ENCODE peak calls at places on chromosomes 16 and 17, in five cellular contexts. Q is mesendoderm, Y is H9, D is IMR-90, U is mesenchymal stem cell. I is an unnamed sample.
A peak's percentile ranks its signal among the peaks of the same experiment; 100 is the strongest.

GRCh38 chr16:55264949-55265348 is 59.1 kb upstream of the IRX6 start:
- DNase-seq in Q (no peak), U (no peak), D (no peak), Y (no peak), I (no peak)

GRCh38 chr16:63981639-63982038 is 1140.2 kb downstream of the CDH11 start:
- DNase-seq in U (peak; percentile 28), Y (no peak), D (no peak), Q (no peak), I (peak; percentile 79)

GRCh38 chr16:25950586-25951201 is 258.9 kb downstream of the HS3ST4 start:
- DNase-seq in Q (peak; percentile 96), Y (peak; percentile 88), U (no peak), D (no peak), I (peak; percentile 33)

GRCh38 chr16:29820730-29821662 is 734 bp downstream of the MVP start:
- DNase-seq in D (no peak), Y (no peak), U (peak; percentile 23), Q (no peak), I (no peak)

GRCh38 chr16:89615596-89616090 is 2.2 kb downstream of the DPEP1 start:
- DNase-seq in D (no peak), Y (peak; percentile 71), U (no peak), Q (no peak), I (no peak)

GRCh38 chr17:51359055-51359454 is 98.7 kb downstream of the UTP18 start:
- DNase-seq in U (no peak), D (no peak), Y (no peak), Q (no peak), I (no peak)

GRCh38 chr17:63816123-63816522 is 11.1 kb upstream of the PSMC5 start:
- DNase-seq in D (no peak), U (no peak), Q (no peak), Y (no peak), I (no peak)

GRCh38 chr17:36511216-36511615 is 23.5 kb downstream of the MYO19 start:
- DNase-seq in Y (no peak), Q (no peak), U (no peak), D (no peak), I (no peak)

GRCh38 chr16:80666378-80667257 is 125.8 kb downstream of the DYNLRB2 start:
- DNase-seq in Y (no peak), D (no peak), Q (peak; percentile 51), U (no peak), I (no peak)

GRCh38 chr17:28547623-28548416 is 4.6 kb downstream of the UNC119 start:
- DNase-seq in Y (peak; percentile 93), D (peak; percentile 50), U (peak; percentile 62), Q (peak; percentile 84), I (peak; percentile 65)

GRCh38 chr17:75588546-75589016 is 981 bp downstream of the MYO15B start:
- DNase-seq in Q (no peak), U (no peak), Y (no peak), D (no peak), I (peak; percentile 47)

GRCh38 chr16:85682516-85682915 is 6.2 kb downstream of the GINS2 start:
- DNase-seq in Y (no peak), U (no peak), Q (no peak), D (no peak), I (no peak)

GRCh38 chr17:39939588-39940419 is 12.3 kb downstream of the LRRC3C start:
- DNase-seq in D (peak; percentile 98), Y (no peak), U (peak; percentile 90), Q (no peak), I (no peak)

GRCh38 chr17:33671493-33671892 is 378.4 kb upstream of the ASIC2 start:
- DNase-seq in U (no peak), Y (no peak), D (no peak), Q (no peak), I (no peak)

GRCh38 chr16:56206951-56207350 is 15.7 kb downstream of the GNAO1 start:
- DNase-seq in U (no peak), Q (no peak), D (no peak), Y (no peak), I (no peak)

GRCh38 chr17:13835151-13835550 is 233.4 kb upstream of the HS3ST3A1 start:
- DNase-seq in Y (no peak), U (no peak), D (no peak), Q (no peak), I (no peak)

GRCh38 chr17:1275962-1276736 is 3.3 kb upstream of the TRARG1 start:
- DNase-seq in D (peak; percentile 27), Y (peak; percentile 85), Q (peak; percentile 66), U (peak; percentile 60), I (peak; percentile 74)

GRCh38 chr17:76404256-76404655 is 19.8 kb downstream of the SPHK1 start:
- DNase-seq in U (no peak), D (no peak), Y (no peak), Q (no peak), I (no peak)

GRCh38 chr17:73064084-73064938 is 28.2 kb downstream of the SLC39A11 start:
- DNase-seq in Y (no peak), Q (no peak), D (no peak), U (peak; percentile 2), I (no peak)

GRCh38 chr17:751269-752001 is 629 bp downstream of the GEMIN4 start:
- DNase-seq in Q (no peak), D (peak; percentile 45), U (peak; percentile 67), Y (no peak), I (peak; percentile 29)

GRCh38 chr16:11024333-11025053 is 80.1 kb downstream of the CLEC16A start:
- DNase-seq in U (no peak), Y (no peak), Q (no peak), D (no peak), I (no peak)

GRCh38 chr17:75950850-75951554 is 10.2 kb upstream of the FBF1 start:
- DNase-seq in D (peak; percentile 18), Q (no peak), Y (no peak), U (peak; percentile 5), I (no peak)

GRCh38 chr16:3017806-3018506 is at the start of gene CLDN6:
- DNase-seq in Q (peak; percentile 98), Y (peak; percentile 97), U (no peak), D (no peak), I (peak; percentile 77)
- H2BK120ac ChIP-seq in Q (no peak within 1 kb of the TSS), Y (no peak within 1 kb of the TSS), U (no peak within 1 kb of the TSS), D (no peak within 1 kb of the TSS), I (no peak within 1 kb of the TSS)

DNA sequence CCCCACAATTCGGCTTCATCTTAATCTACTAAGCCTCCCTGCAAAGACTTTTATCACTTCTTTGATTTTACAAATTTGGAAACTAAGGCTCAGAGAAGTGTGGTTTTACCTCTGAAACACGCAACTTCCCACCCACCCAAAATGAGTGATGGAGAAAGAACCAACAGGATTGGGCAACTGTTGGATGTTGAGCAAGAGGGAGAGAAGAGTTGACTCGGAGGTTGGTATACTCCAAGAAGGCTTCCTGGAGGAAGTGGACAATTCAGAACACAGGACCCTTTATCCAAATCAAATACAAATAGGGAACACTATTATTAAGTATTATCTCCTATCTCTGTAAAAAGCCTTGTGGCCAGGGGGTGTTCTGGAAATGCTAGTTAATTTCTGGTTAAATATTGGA is 323.0 kb downstream of the C16orf95 start:
- DNase-seq in U (no peak), Y (no peak), Q (no peak), D (no peak), I (no peak)
- H2AK5ac ChIP-seq in U (peak overlapping the region; percentile 88), Y (no peak overlapping the region), Q (no peak overlapping the region), D (peak overlapping the region; percentile 94), I (no peak overlapping the region)

GRCh38 chr17:78291944-78292910 is 60.8 kb downstream of the TMEM235 start:
- DNase-seq in D (no peak), Y (no peak), U (no peak), Q (no peak), I (no peak)
- H2BK15ac ChIP-seq in D (no peak overlapping the region), Y (no peak overlapping the region), U (no peak overlapping the region), Q (no peak overlapping the region), I (peak overlapping the region; percentile 7)

DNA sequence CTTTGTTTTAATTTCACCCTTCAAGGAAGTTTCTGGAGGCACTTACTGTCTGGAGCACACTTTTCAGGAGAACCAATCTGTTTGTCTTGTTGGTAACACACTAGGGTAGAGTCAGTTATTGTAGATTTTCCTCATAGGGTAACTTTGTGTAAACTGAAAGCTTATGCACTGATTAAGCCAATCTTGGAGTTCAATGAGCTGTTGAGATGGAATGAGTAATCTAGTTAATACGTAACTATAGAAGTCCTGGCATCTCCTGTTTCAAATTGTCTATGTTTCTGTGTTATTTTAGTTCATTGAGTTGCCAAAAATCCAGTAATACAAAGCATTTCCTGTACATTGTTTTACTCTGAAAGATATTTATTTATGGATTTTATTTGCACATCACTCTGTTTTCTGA is 111.6 kb upstream of the HAS3 start:
- DNase-seq in U (peak; percentile 56), Y (no peak), Q (no peak), D (peak; percentile 97), I (no peak)
- H2BK120ac ChIP-seq in U (no peak overlapping the region), Y (no peak overlapping the region), Q (no peak overlapping the region), D (peak overlapping the region; percentile 54), I (no peak overlapping the region)

GRCh38 chr17:81999587-81999974 is 22.2 kb downstream of the ASPSCR1 start:
- DNase-seq in D (no peak), Q (no peak), Y (no peak), U (no peak), I (no peak)

GRCh38 chr17:82001657-82002056 is 21.0 kb downstream of the CENPX start:
- DNase-seq in U (no peak), Q (no peak), D (no peak), Y (no peak), I (no peak)

GRCh38 chr17:81998719-81999438 is 21.4 kb downstream of the ASPSCR1 start:
- DNase-seq in Q (no peak), D (no peak), U (no peak), Y (no peak), I (no peak)

GRCh38 chr17:82000803-82001649 is 21.7 kb downstream of the CENPX start:
- DNase-seq in Q (no peak), Y (no peak), D (no peak), U (no peak), I (no peak)

GRCh38 chr17:81999975-82000802 is 22.5 kb downstream of the CENPX start:
- DNase-seq in D (no peak), U (no peak), Q (no peak), Y (no peak), I (no peak)
- H2AK5ac ChIP-seq in D (no peak overlapping the region), U (no peak overlapping the region), Q (no peak overlapping the region), Y (no peak overlapping the region), I (no peak overlapping the region)

GRCh38 chr17:45894022-45894784 is at the start of gene MAPT:
- DNase-seq in Y (peak; percentile 97), D (peak; percentile 88), U (peak; percentile 87), Q (peak; percentile 95), I (peak; percentile 93)

GRCh38 chr17:45895969-45896793 is 1.8 kb downstream of the MAPT start:
- DNase-seq in Y (no peak), Q (no peak), U (no peak), D (no peak), I (peak; percentile 17)

GRCh38 chr17:45900136-45900535 is 5.8 kb downstream of the MAPT start:
- DNase-seq in D (no peak), Y (no peak), Q (no peak), U (no peak), I (no peak)

GRCh38 chr17:45895304-45895968 is 1.1 kb downstream of the MAPT start:
- DNase-seq in U (peak; percentile 39), Q (peak; percentile 27), Y (peak; percentile 59), D (no peak), I (peak; percentile 32)

GRCh38 chr17:45896803-45897693 is 2.7 kb downstream of the MAPT start:
- DNase-seq in U (peak; percentile 29), D (no peak), Q (peak; percentile 34), Y (peak; percentile 73), I (peak; percentile 18)
- H2BK15ac ChIP-seq in U (no peak overlapping the region), D (no peak overlapping the region), Q (no peak overlapping the region), Y (no peak overlapping the region), I (no peak overlapping the region)

I was measured in neuronal stem cell.